ENCODE peak calls at places on chromosomes 5 and 9, in seven cellular contexts. G is body of pancreas, V is AG10803, U is endothelial cell, K is CD14-positive monocyte, M is nephron progenitor cell, T is cardiac muscle cell. A is an unnamed sample.

GRCh38 chr9:92718086-92719001 is 46.3 kb downstream of the BICD2 start:
- DNase-seq in M (no peak), G (no peak), V (no peak), K (no peak), U (no peak), T (no peak), A (no peak)

GRCh38 chr9:134807726-134808125 is 72.9 kb upstream of the FCN2 start:
- DNase-seq in U (no peak), T (peak), K (no peak), V (peak), M (no peak), G (peak), A (no peak)

GRCh38 chr5:131324311-131324710 is 60.5 kb downstream of the CDC42SE2 start:
- DNase-seq in G (no peak), U (no peak), T (no peak), V (peak), M (no peak), K (no peak), A (no peak)

GRCh38 chr5:56301041-56301440 is 67.9 kb upstream of the ANKRD55 start:
- DNase-seq in G (no peak), V (no peak), M (no peak), T (no peak), U (no peak), K (no peak), A (no peak)

GRCh38 chr9:86549434-86549833 is 195.2 kb upstream of the TUT7 start:
- DNase-seq in V (peak), U (no peak), M (no peak), T (no peak), K (no peak), G (no peak), A (no peak)

GRCh38 chr9:33415152-33416038 is 13.0 kb upstream of the AQP7 start:
- DNase-seq in M (peak), U (peak), V (no peak), K (no peak), T (peak), G (peak), A (peak)

GRCh38 chr5:14250094-14250777 is 107.1 kb downstream of the TRIO start:
- DNase-seq in G (peak), T (no peak), V (peak), M (peak), K (no peak), U (no peak), A (peak)

GRCh38 chr9:121728916-121729315 is 77.5 kb downstream of the DAB2IP start:
- DNase-seq in U (no peak), T (no peak), G (no peak), M (no peak), V (no peak), K (no peak), A (no peak)

GRCh38 chr9:107737987-107738743 is 248.6 kb upstream of the KLF4 start:
- DNase-seq in K (no peak), V (peak), M (no peak), U (no peak), T (no peak), G (peak), A (no peak)

GRCh38 chr9:116592926-116593325 is 94.2 kb upstream of the TRIM32 start:
- DNase-seq in K (no peak), T (no peak), G (no peak), V (peak), M (no peak), U (no peak), A (no peak)

GRCh38 chr9:107177243-107177839 is 105.7 kb upstream of the RAD23B start:
- DNase-seq in V (no peak), M (no peak), U (no peak), G (no peak), T (no peak), K (no peak), A (no peak)

GRCh38 chr9:764105-764524 is 77.4 kb upstream of the DMRT1 start:
- DNase-seq in G (peak), M (peak), U (peak), V (peak), K (no peak), T (peak), A (peak)

GRCh38 chr5:134577022-134577795 is 51.7 kb downstream of the JADE2 start:
- DNase-seq in T (no peak), U (no peak), G (peak), K (no peak), V (peak), M (no peak), A (no peak)

GRCh38 chr9:131559416-131560000 is 14.2 kb downstream of the PRRT1B start:
- DNase-seq in G (no peak), T (no peak), M (no peak), K (no peak), V (no peak), U (no peak), A (no peak)
- TF ChIP-seq CTCF in G (no peak), T (no peak), M (no peak), K (no peak), V (no peak), U (no peak), A (no peak)

GRCh38 chr9:71383308-71383707 is 261.9 kb upstream of the TRPM3 start:
- DNase-seq in K (no peak), M (peak), V (no peak), T (peak), G (no peak), U (no peak), A (no peak)
- TF ChIP-seq CTCF in K (no peak), M (no peak), V (no peak), T (no peak), G (no peak), U (no peak), A (no peak)

GRCh38 chr5:158410976-158411375 is 552.0 kb upstream of the CLINT1 start:
- DNase-seq in U (no peak), G (no peak), M (no peak), K (no peak), V (peak), T (no peak), A (no peak)

GRCh38 chr5:158407801-158408200 is 548.9 kb upstream of the CLINT1 start:
- DNase-seq in V (peak), T (no peak), K (no peak), M (no peak), U (no peak), G (no peak), A (no peak)

GRCh38 chr5:158406884-158407790 is 548.2 kb upstream of the CLINT1 start:
- DNase-seq in T (no peak), U (no peak), K (no peak), G (no peak), M (no peak), V (peak), A (no peak)

GRCh38 chr5:158413125-158413680 is 554.3 kb upstream of the CLINT1 start:
- DNase-seq in K (no peak), V (no peak), T (no peak), M (no peak), G (no peak), U (no peak), A (no peak)

DNA sequence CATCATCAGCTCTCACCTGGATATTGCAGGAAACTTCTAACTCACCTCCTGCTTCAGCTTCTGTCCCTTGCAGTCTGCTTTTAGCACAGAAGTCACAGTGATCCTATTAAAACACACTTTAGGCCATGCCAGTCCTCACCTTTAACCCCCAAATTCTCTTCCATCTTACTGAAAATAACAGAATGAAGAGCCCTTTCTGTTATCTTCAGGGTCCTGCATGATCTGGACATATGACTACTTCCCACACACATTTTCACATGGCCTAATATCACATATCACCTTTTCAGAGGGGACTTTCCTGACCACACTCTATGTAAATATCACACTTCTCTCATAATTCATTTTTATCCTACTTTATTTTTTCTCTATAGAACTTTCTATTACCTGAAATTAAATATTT is 550.6 kb upstream of the CLINT1 start:
- DNase-seq in G (no peak), U (no peak), K (no peak), V (no peak), T (no peak), M (no peak), A (no peak)
- TF ChIP-seq CTCF in G (no peak), U (no peak), K (no peak), V (no peak), T (no peak), M (no peak), A (no peak)

DNA sequence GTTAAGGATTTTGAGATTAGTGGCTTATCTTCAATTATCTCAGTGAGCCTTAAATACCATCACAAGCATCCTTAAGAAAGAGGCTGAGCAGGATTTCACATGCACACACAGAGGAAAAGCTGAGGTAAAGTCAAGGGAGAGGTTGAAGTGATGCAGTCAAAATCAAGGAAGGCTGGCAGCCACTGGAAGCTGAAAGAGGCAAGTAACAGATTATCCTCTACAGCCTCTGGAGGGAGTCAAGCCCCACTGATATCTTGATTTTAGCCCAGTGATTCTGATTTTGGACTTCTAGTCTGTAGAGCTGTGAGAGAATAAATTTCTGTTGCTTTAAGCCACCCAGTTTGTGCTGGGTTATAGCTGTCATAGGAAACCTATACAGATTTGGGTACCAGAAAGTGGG is 80.1 kb downstream of the ANKRD31 start:
- DNase-seq in K (no peak), U (no peak), M (no peak), G (no peak), T (no peak), V (no peak), A (no peak)
- TF ChIP-seq CTCF in K (no peak), U (no peak), M (no peak), G (no peak), T (no peak), V (peak), A (no peak)

DNA sequence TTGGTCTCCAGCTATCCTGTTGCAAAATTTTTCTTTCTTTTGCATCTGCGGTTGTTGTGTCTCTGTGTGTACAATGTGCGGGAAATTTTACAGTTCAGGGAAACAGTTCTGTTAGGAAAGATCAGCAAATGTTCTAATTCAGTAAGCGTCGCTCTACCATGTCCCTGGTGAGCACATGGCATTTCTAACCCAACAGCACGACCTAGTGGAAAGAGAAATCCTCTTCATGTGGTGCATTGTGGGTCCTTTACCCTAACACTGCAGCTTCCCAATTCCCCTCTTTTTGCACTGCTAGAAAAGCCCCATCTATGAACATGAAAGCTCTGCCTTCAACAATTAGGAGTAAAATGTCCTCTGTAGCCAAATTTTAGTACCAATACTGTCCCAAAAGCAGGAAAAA is 974.2 kb upstream of the CDH9 start:
- DNase-seq in T (no peak), G (no peak), K (no peak), U (no peak), M (no peak), V (no peak), A (no peak)
- TF ChIP-seq CTCF in T (no peak), G (no peak), K (no peak), U (no peak), M (no peak), V (no peak), A (no peak)

DNA sequence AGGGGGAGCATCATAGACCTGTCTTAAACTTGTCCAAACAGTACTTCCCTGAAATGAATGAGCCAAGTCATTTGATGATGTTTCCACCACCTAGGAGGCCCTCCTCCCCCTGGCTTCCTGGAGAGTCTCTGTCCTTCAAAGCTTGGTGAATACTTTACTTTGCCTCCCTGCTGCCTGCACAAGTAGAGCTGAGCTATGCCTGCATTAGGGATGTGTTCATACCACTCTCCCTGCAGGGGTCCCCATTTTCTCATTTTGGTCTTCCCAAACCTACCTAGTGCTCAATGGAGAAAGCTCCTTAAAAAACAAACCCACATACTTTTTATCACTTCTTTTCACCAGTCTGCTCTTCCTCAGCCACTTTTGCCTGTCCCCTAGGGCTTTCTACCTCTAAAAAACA is 7.7 kb downstream of the CCNI2 start:
- DNase-seq in V (peak), K (no peak), U (peak), M (no peak), G (no peak), T (peak), A (no peak)
- TF ChIP-seq CTCF in V (peak), K (no peak), U (no peak), M (no peak), G (no peak), T (peak), A (no peak)

DNA sequence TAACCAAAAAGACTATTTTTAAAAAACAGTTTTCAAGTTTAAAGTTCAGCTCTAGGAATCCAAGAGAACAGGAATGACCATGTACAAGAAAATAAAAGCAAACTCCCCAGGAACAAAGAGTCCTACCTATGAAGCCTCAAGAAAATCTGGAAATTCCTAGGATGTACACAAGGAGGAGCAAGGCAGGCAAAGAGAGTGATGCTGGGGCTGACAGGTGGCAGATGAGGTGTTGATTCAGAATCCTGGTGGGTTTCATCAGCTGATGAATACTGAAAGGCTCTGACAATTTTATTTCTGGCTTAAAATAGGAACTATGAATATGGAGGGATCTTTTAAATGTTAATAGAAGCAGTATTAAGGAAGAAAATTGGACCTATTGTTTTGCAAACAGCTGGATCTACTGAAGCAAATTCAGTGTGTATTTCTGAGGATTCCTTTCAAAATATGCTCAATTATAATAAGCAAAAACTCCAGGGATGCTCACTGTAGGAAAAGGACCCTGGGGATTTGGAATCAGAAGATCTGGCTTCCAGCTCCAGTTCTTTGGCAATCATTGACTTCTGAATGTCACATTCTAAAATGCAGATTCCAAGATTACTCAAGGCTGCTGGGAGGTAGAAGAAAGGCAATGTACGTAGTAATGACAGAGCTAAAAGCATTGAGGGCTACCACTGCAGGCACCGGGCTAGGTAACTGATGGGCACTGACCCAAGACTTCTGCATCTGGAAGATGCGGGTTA is 28.0 kb upstream of the SH3RF2 start:
- DNase-seq in V (no peak), T (no peak), U (no peak), M (no peak), G (no peak), K (no peak), A (no peak)
- TF ChIP-seq CTCF in V (peak), T (no peak), U (no peak), M (no peak), G (no peak), K (no peak), A (no peak)

A was measured in glutamatergic neuron.